ENCODE peak calls at places on chromosomes 11 and 22, in seven cellular contexts. V is occipital lobe; R is amygdala; S is HTR-8/SVneo; Y is activated effector memory CD4-positive, alpha-beta T cell treated with Interleukin-2 at 50 U/mL for 16 hours; D is H7; L is NCI-H1092 treated with DMSO at 0.1 percent for 48 hours. O is an unnamed sample.

GRCh38 chr22:20212754-20213699 is 55.1 kb downstream of the RTN4R start:
- DNase-seq in V (peak; percentile 74), R (no peak), S (no peak), Y (no peak), D (peak; percentile 63), L (no peak), O (no peak)

GRCh38 chr22:41862160-41862529 is 29.2 kb downstream of the SREBF2 start:
- DNase-seq in V (no peak), R (no peak), S (no peak), Y (peak; percentile 21), D (no peak), L (no peak), O (no peak)

GRCh38 chr22:19812910-19813309 is 41.8 kb downstream of the GNB1L start:
- DNase-seq in V (no peak), R (no peak), S (no peak), Y (no peak), D (peak; percentile 26), L (no peak), O (no peak)

GRCh38 chr22:19870153-19871022 is 15.7 kb upstream of the GNB1L start:
- DNase-seq in V (no peak), R (no peak), S (no peak), Y (no peak), D (peak; percentile 32), L (no peak), O (no peak)

GRCh38 chr22:26797910-26798309 is 140.5 kb downstream of the MIAT start:
- DNase-seq in V (no peak), R (no peak), S (no peak), Y (no peak), D (peak; percentile 82), L (no peak), O (no peak)

GRCh38 chr22:39999144-39999757 is 4.5 kb downstream of the FAM83F start:
- DNase-seq in V (no peak), R (no peak), S (no peak), Y (no peak), D (no peak), L (peak; percentile 32), O (no peak)

GRCh38 chr11:79440451-79441158 is at the start of gene TENM4:
- DNase-seq in V (peak; percentile 82), R (peak; percentile 50), S (no peak), Y (no peak), D (peak; percentile 78), L (peak; percentile 88), O (no peak)

GRCh38 chr22:45812910-45813309 is 141.3 kb downstream of the ATXN10 start:
- DNase-seq in V (no peak), R (no peak), S (no peak), Y (no peak), D (no peak), L (no peak), O (no peak)

GRCh38 chr11:101510608-101511007 is 73.2 kb downstream of the TRPC6 start:
- DNase-seq in V (no peak), R (no peak), S (no peak), Y (no peak), D (no peak), L (no peak), O (no peak)

GRCh38 chr11:15569626-15570025 is 454.9 kb downstream of the INSC start:
- DNase-seq in V (no peak), R (no peak), S (no peak), Y (no peak), D (no peak), L (no peak), O (peak; percentile 20)

GRCh38 chr11:1060410-1060809 is 14.3 kb upstream of the MUC2 start:
- DNase-seq in V (no peak), R (no peak), S (no peak), Y (no peak), D (no peak), L (no peak), O (no peak)

GRCh38 chr11:68008381-68009337 is 1.5 kb upstream of the ALDH3B1 start:
- DNase-seq in V (no peak), R (no peak), S (no peak), Y (no peak), D (no peak), L (no peak), O (no peak)

GRCh38 chr11:69355346-69355940 is 61.5 kb downstream of the MYEOV start:
- DNase-seq in V (no peak), R (no peak), S (no peak), Y (no peak), D (no peak), L (no peak), O (no peak)

GRCh38 chr11:71425851-71426250 is 22.3 kb downstream of the DHCR7 start:
- DNase-seq in V (no peak), R (no peak), S (no peak), Y (no peak), D (no peak), L (no peak), O (no peak)

GRCh38 chr11:125062931-125063428 is at the start of gene SLC37A2:
- DNase-seq in V (no peak), R (no peak), S (peak; percentile 50), Y (no peak), D (peak; percentile 94), L (peak; percentile 33), O (peak; percentile 48)

GRCh38 chr22:37740455-37741311 is 43.8 kb downstream of the TRIOBP start:
- DNase-seq in V (no peak), R (no peak), S (no peak), Y (no peak), D (peak; percentile 67), L (no peak), O (no peak)

GRCh38 chr22:41913040-41913719 is 1.7 kb downstream of the SHISA8 start:
- DNase-seq in V (no peak), R (no peak), S (no peak), Y (no peak), D (no peak), L (no peak), O (no peak)

GRCh38 chr11:107785401-107785800 is 73.2 kb downstream of the SLC35F2 start:
- DNase-seq in V (no peak), R (no peak), S (no peak), Y (no peak), D (no peak), L (no peak), O (no peak)

GRCh38 chr22:24146791-24147353 is 34.4 kb upstream of the SUSD2 start:
- DNase-seq in V (peak; percentile 36), R (no peak), S (peak; percentile 22), Y (no peak), D (no peak), L (no peak), O (peak; percentile 91)

GRCh38 chr22:28976588-28976987 is 85.0 kb downstream of the C22orf31 start:
- DNase-seq in V (no peak), R (no peak), S (peak; percentile 34), Y (no peak), D (no peak), L (no peak), O (peak; percentile 69)

GRCh38 chr22:44188986-44189630 is 8.4 kb downstream of the PARVG start:
- DNase-seq in V (no peak), R (no peak), S (no peak), Y (no peak), D (no peak), L (no peak), O (no peak)

GRCh38 chr22:22867996-22868715 is 19.5 kb upstream of the IGLL5 start:
- DNase-seq in V (no peak), R (no peak), S (no peak), Y (no peak), D (no peak), L (no peak), O (peak; percentile 19)

GRCh38 chr11:64241430-64242153 is 697 bp downstream of the FKBP2 start:
- DNase-seq in V (peak; percentile 100), R (no peak), S (peak; percentile 87), Y (peak; percentile 99), D (peak; percentile 100), L (peak; percentile 99), O (peak; percentile 99)

GRCh38 chr11:74427377-74427776 is 29.1 kb upstream of the PGM2L1 start:
- DNase-seq in V (no peak), R (no peak), S (no peak), Y (no peak), D (no peak), L (no peak), O (no peak)